ENCODE peak calls at places on chromosomes 1 and 21, in four cellular contexts. N is H1, P is HepG2, Q is K562. A is an unnamed sample.

GRCh38 chr1:159916240-159917051 is 8.9 kb downstream of the TAGLN2 start:
- DNase-seq in Q (no peak), N (no peak), P (peak; percentile 60), A (peak; percentile 91)

GRCh38 chr1:37055631-37056030 is 21.3 kb upstream of the GRIK3 start:
- DNase-seq in Q (no peak), N (no peak), P (no peak), A (no peak)

GRCh38 chr1:37879865-37880264 is 20.5 kb upstream of the MTF1 start:
- DNase-seq in N (no peak), P (no peak), Q (no peak), A (no peak)

GRCh38 chr1:82515650-82516049 is 714.9 kb downstream of the ADGRL2 start:
- DNase-seq in P (peak; percentile 31), Q (no peak), N (no peak), A (no peak)

GRCh38 chr1:1374068-1374860 is 743 bp downstream of the AURKAIP1 start:
- DNase-seq in P (no peak), Q (peak; percentile 66), N (no peak), A (no peak)

GRCh38 chr1:60949154-60949825 is 133.1 kb upstream of the NFIA start:
- DNase-seq in N (no peak), Q (no peak), P (no peak), A (peak; percentile 81)

GRCh38 chr1:64013395-64013794 is 190.0 kb upstream of the UBE2U start:
- DNase-seq in P (no peak), Q (no peak), N (no peak), A (no peak)

GRCh38 chr1:177181631-177182291 is 11.0 kb downstream of the BRINP2 start:
- DNase-seq in N (peak; percentile 56), P (peak; percentile 21), Q (peak; percentile 85), A (peak; percentile 41)

GRCh38 chr1:180168786-180169640 is 14.3 kb downstream of the QSOX1 start:
- DNase-seq in Q (peak; percentile 78), P (peak; percentile 43), N (no peak), A (peak; percentile 51)

GRCh38 chr1:107139833-107140702 is 771 bp upstream of the NTNG1 start:
- DNase-seq in P (no peak), Q (no peak), N (peak; percentile 78), A (peak; percentile 3)

GRCh38 chr1:47650205-47650604 is 212.4 kb downstream of the FOXD2 start:
- DNase-seq in Q (no peak), N (no peak), P (no peak), A (peak; percentile 96)

GRCh38 chr1:205258313-205259176 is 30.8 kb downstream of the TMCC2 start:
- DNase-seq in P (no peak), Q (peak; percentile 39), N (no peak), A (no peak)

GRCh38 chr1:5597991-5598823 is 394.0 kb downstream of the NPHP4 start:
- DNase-seq in N (no peak), P (peak; percentile 78), Q (no peak), A (no peak)

GRCh38 chr1:111417755-111418154 is 9.8 kb downstream of the OVGP1 start:
- DNase-seq in N (no peak), P (peak; percentile 91), Q (no peak), A (no peak)

GRCh38 chr1:59638172-59638800 is 176.5 kb upstream of the HOOK1 start:
- DNase-seq in P (peak; percentile 81), Q (no peak), N (no peak), A (peak; percentile 33)

GRCh38 chr21:33644383-33645074 is 2.2 kb downstream of the ITSN1 start:
- DNase-seq in N (no peak), P (peak; percentile 79), Q (no peak), A (peak; percentile 50)

GRCh38 chr1:229190057-229190590 is 80.8 kb upstream of the RAB4A start:
- DNase-seq in P (no peak), Q (no peak), N (no peak), A (no peak)

GRCh38 chr1:197003132-197003531 is 25.8 kb downstream of the CFHR5 start:
- DNase-seq in N (no peak), Q (no peak), P (no peak), A (no peak)

GRCh38 chr1:197001828-197002227 is 24.5 kb downstream of the CFHR5 start:
- DNase-seq in Q (no peak), P (no peak), N (no peak), A (no peak)

DNA sequence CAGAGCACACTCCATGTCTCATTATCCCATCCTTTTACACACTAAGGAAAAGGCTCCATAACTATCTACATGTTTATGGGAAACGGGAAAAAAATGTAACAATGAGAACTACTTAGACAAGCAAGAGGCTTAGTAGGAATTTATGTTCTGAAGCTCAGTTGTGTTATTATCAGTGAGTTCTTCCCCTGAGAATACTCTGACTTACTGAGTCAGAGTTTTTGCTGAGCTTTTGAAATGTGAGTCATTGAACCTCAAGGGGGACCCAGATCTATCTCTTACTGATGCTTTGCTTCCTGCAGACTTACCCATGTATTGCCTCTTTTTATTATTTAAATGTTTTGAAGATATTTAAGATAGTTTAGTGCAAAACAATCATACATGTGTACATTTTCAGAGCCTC is 20.1 kb downstream of the CFHR5 start:
- DNase-seq in Q (no peak), N (no peak), P (no peak), A (no peak)
- H2AFZ ChIP-seq in Q (no peak overlapping the region), N (no peak overlapping the region), P (no peak overlapping the region), A (no peak overlapping the region)

DNA sequence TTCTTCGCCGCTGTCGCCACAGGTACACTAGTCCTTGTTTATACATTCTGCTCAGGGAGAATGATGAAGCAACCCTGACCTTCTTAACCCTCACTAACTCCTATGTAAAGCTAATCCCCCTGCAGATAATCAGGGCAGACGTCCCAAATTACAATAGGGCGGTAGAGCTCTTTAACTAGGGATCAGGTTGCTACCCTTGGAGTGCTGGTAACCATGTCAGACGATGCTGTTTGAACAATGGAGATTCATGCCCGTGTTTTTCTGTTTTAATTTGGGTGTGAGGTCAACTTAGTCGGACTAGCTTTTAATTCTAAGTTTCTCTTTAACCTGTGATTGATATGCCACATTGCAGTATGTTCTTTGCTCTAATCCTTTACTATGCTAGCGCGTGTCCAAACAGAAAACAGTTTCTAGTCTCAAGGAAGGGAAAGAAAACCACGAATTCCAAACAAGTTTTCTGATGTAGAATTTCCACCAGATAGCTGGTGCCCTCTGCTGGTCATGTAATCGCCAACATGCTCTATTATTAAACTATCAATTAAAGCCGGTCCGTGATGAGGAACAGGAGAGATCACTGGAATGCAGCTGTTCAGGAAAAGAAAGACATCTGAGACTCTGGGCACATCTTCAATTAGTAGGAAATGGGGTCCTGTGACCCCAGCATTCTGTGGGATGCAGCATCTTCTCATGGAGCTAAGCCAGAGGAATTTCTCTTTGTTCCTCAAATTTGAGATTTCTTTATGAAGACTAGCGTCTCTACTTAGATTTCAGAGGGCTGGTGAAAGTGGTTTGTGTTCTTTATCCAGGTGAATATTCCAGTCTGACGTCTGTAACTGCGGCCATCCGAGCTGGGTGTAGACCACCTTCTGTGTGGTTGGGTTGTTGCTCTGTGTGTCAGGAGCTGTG is 18.3 kb upstream of the VAMP3 start:
- DNase-seq in Q (peak; percentile 47), P (peak; percentile 69), N (no peak), A (peak; percentile 72)
- TF ChIP-seq JUN in Q (no peak), P (no peak), N (no peak), A (no peak)

GRCh38 chr1:66335859-66336640 is 197.9 kb upstream of the SGIP1 start:
- DNase-seq in N (no peak), P (no peak), Q (no peak), A (peak; percentile 99)
- H3K9ac ChIP-seq in N (no peak overlapping the region), P (no peak overlapping the region), Q (no peak overlapping the region), A (peak overlapping the region; percentile 100)

DNA sequence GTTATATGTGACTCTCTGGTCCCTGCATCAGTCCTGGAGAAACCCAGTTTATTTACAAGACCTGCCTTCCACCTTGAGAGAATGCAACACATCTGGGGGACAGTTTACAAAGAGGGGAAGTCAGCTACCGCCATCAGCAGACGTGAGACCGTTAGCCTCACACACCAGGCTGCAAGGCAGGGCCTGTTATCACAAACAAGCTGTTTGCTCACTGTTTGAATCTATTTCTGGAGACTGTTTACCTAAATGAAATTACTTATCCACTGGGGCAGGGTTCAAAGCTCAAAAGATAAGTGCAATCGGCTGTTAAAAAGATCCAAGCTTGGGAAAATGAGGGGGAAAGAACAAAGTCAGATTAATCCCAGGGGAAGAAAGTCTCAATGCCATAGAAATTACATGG is 134.4 kb downstream of the ZNF281 start:
- DNase-seq in P (peak; percentile 49), Q (no peak), N (no peak), A (no peak)
- H2AFZ ChIP-seq in P (peak overlapping the region; percentile 67), Q (peak overlapping the region; percentile 77), N (no peak overlapping the region), A (no peak overlapping the region)

GRCh38 chr1:100979652-100980051 is 45.9 kb downstream of the DPH5 start:
- DNase-seq in Q (no peak), N (no peak), P (no peak), A (no peak)
- TF ChIP-seq JUN in Q (no peak), N (no peak), P (no peak), A (no peak)

A was measured in endothelial cell of umbilical vein.